ENCODE peak calls at places on chromosomes 13 and 19, in eight cellular contexts. E is H1; Q is activated T-cell treated with anti-CD3 and anti-CD28 coated beads for 48 hours; P is NCI-H1930; T is mesendoderm; F is activated CD4-positive, alpha-beta T cell treated with anti-CD3 and anti-CD28 coated beads for 4 hours; N is astrocyte of the spinal cord; Z is NCI-H2029. K is an unnamed sample.
A peak's percentile ranks its signal among the peaks of the same experiment; 100 is the strongest.

GRCh38 chr13:109146912-109147624 is 517.7 kb downstream of the MYO16 start:
- DNase-seq in E (no peak), F (no peak), N (peak; percentile 91), P (no peak), Q (no peak), Z (no peak), T (no peak), K (no peak)

GRCh38 chr13:73167046-73167820 is 108.4 kb downstream of the KLF5 start:
- DNase-seq in E (no peak), Q (no peak), N (no peak), T (no peak), Z (no peak), F (no peak), P (no peak), K (no peak)

GRCh38 chr19:18157465-18158063 is 4.6 kb downstream of the PIK3R2 start:
- DNase-seq in T (no peak), Q (no peak), N (no peak), E (peak; percentile 62), F (no peak), Z (peak; percentile 38), P (peak; percentile 10), K (no peak)

GRCh38 chr13:28754698-28755545 is 36.2 kb upstream of the SLC46A3 start:
- DNase-seq in Q (no peak), Z (no peak), T (peak; percentile 77), N (peak; percentile 45), E (peak; percentile 57), P (no peak), F (no peak), K (no peak)

GRCh38 chr13:85741017-85741416 is 58.2 kb downstream of the SLITRK6 start:
- DNase-seq in F (no peak), T (no peak), Q (no peak), N (no peak), Z (no peak), P (no peak), E (no peak), K (no peak)

GRCh38 chr13:94481966-94482365 is 2.5 kb upstream of the DCT start:
- DNase-seq in F (no peak), Q (no peak), E (no peak), T (no peak), P (no peak), N (peak; percentile 69), Z (no peak), K (no peak)

GRCh38 chr19:57671124-57671895 is 2.6 kb downstream of the ZSCAN4 start:
- DNase-seq in E (no peak), Z (no peak), N (no peak), F (no peak), P (no peak), Q (no peak), T (peak; percentile 44), K (no peak)

GRCh38 chr13:50244913-50245574 is 229.8 kb downstream of the KCNRG start:
- DNase-seq in T (peak; percentile 5), E (no peak), Q (peak; percentile 39), P (no peak), N (peak; percentile 91), F (peak; percentile 45), Z (no peak), K (no peak)

GRCh38 chr19:37980419-37980975 is 73.5 kb downstream of the SIPA1L3 start:
- DNase-seq in P (no peak), F (no peak), T (no peak), E (no peak), Q (no peak), N (no peak), Z (no peak), K (no peak)

K was measured in HEK293T.